ENCODE peak calls at places on chromosomes 7 and 10, in five cellular contexts. K, P, Y, I and R are unnamed samples.
A peak's percentile ranks its signal among the peaks of the same experiment; 100 is the strongest.

GRCh38 chr10:58856508-58857240 is 319.8 kb upstream of the PHYHIPL start:
- DNase-seq in I (peak; percentile 97), P (no peak), K (peak; percentile 91), Y (peak; percentile 60), R (no peak)

GRCh38 chr7:140031364-140031763 is 31.4 kb downstream of the PARP12 start:
- DNase-seq in I (no peak), K (no peak), P (no peak), Y (no peak), R (no peak)

GRCh38 chr7:7984424-7984823 is 15.8 kb downstream of the GLCCI1 start:
- DNase-seq in P (no peak), Y (no peak), K (no peak), I (no peak), R (no peak)

GRCh38 chr7:117902314-117902889 is 29.2 kb upstream of the CTTNBP2 start:
- DNase-seq in I (no peak), K (no peak), P (no peak), Y (no peak), R (no peak)

GRCh38 chr10:18689498-18689897 is 30.3 kb downstream of the ARL5B start:
- DNase-seq in Y (no peak), P (peak; percentile 4), I (no peak), K (no peak), R (no peak)

GRCh38 chr7:1445341-1445740 is 13.9 kb downstream of the MICALL2 start:
- DNase-seq in Y (no peak), P (no peak), I (no peak), K (no peak), R (no peak)

GRCh38 chr7:4181446-4181845 is 500.6 kb upstream of the FOXK1 start:
- DNase-seq in P (no peak), K (no peak), I (no peak), Y (peak; percentile 22), R (no peak)

GRCh38 chr10:89426230-89426868 is 12.0 kb downstream of the IFIT5 start:
- DNase-seq in Y (no peak), I (peak; percentile 51), K (peak; percentile 50), P (peak; percentile 48), R (no peak)

GRCh38 chr10:123165445-123166072 is 11.4 kb downstream of the BUB3 start:
- DNase-seq in P (no peak), K (no peak), Y (no peak), I (no peak), R (no peak)

GRCh38 chr10:119131512-119132240 is 27.8 kb downstream of the DENND10 start:
- DNase-seq in K (no peak), P (no peak), Y (no peak), I (no peak), R (no peak)

GRCh38 chr7:51040777-51041176 is 258.1 kb upstream of the GRB10 start:
- DNase-seq in Y (no peak), I (peak; percentile 36), K (no peak), P (no peak), R (no peak)

GRCh38 chr7:18715988-18716387 is 220.4 kb downstream of the HDAC9 start:
- DNase-seq in K (no peak), Y (no peak), P (no peak), I (no peak), R (no peak)

GRCh38 chr7:37369904-37370303 is 78.8 kb downstream of the ELMO1 start:
- DNase-seq in K (no peak), I (no peak), Y (no peak), P (no peak), R (no peak)

GRCh38 chr10:119657725-119658124 is 6.5 kb downstream of the BAG3 start:
- DNase-seq in P (no peak), I (no peak), Y (peak; percentile 67), K (no peak), R (no peak)

GRCh38 chr10:73501651-73502050 is 5.8 kb upstream of the PPP3CB start:
- DNase-seq in P (no peak), K (no peak), Y (no peak), I (no peak), R (no peak)

GRCh38 chr7:1357601-1358271 is 101.5 kb downstream of the MICALL2 start:
- DNase-seq in P (no peak), K (no peak), I (no peak), Y (no peak), R (peak; percentile 64)

GRCh38 chr10:114507449-114507848 is 103.1 kb upstream of the AFAP1L2 start:
- DNase-seq in Y (no peak), K (no peak), I (no peak), P (no peak), R (peak; percentile 95)

GRCh38 chr10:80461208-80462183 is 7.4 kb downstream of the TSPAN14 start:
- DNase-seq in Y (no peak), P (no peak), K (no peak), I (no peak), R (no peak)

GRCh38 chr7:7911756-7912155 is 56.8 kb upstream of the GLCCI1 start:
- DNase-seq in I (no peak), K (no peak), P (no peak), Y (no peak), R (no peak)

DNA sequence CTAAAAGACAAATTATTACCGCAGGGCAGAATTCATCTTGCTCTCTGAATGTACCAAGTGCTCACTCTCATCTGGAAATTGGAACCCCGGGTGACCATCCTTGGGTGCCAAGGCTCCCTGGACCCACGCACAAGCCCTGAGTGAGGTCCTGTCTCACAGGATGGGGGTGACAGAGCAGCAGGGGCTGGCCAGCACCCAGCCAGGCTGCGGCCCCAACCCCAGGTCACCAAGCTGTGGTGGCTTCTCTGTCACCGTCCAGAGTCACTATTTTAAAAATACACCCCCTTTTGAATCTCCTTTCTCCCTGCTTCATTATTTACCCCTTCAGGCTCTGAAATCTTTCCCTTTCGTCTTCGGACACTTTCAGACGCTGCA is 148.6 kb downstream of the PRKAG2 start:
- DNase-seq in P (no peak), I (no peak), Y (no peak), K (no peak), R (peak; percentile 37)
- H3K27ac ChIP-seq in P (peak overlapping the region; percentile 57), I (no peak overlapping the region), Y (no peak overlapping the region), K (no peak overlapping the region), R (no peak overlapping the region)

DNA sequence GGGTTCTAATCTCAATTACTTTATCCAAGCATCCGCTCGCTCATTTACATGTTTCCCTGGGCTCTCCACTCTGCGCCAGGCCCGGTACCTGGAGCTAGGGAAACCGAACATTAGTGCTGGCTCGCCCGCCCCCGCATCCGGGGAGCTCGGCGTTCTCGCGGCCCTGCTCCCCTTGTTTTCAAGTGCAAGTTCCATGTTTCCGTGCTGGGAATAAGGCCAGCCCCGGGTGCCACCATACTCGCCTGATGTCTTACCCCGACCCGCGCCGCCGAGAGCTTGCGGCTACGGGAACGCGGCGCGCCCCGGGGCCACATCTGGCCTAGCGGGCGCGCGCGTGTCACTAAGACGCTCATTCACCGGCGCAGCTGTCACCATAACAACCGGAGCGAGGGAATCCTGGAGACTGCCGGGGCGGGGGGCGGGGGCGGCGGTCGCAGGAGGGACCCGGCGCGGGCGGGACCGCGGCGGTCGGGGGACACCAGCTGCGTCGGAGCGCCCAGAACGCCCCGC is at the start of gene NEURL1:
- DNase-seq in Y (peak; percentile 55), I (no peak), K (no peak), P (peak; percentile 66), R (peak; percentile 78)
- H3K4me3 ChIP-seq in Y (peak within 1 kb of the TSS; percentile 72), I (peak within 1 kb of the TSS; percentile 32), K (peak within 1 kb of the TSS; percentile 44), P (peak within 1 kb of the TSS; percentile 90), R (no peak within 1 kb of the TSS)

DNA sequence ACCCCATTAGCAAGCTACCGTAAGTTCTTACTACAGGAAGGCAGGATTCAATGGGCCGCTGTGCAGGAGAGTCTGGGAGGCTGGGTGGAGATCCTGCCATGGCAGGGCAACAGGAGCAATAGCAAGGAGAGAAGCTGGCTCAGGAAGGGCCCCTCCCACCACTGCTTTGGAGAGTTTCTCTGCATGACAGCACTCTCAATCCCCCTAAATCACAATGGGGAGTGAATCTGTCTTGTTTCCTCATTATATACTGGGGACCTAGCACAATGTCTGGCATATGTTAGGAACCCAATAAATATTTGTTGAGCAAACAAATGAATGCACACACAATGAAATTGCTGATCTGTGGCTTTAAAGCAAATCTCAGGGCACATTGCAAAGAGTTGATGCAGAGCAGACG is 83.2 kb upstream of the SFMBT2 start:
- DNase-seq in I (no peak), P (no peak), Y (no peak), K (no peak), R (no peak)
- H3K27ac ChIP-seq in I (no peak overlapping the region), P (no peak overlapping the region), Y (no peak overlapping the region), K (no peak overlapping the region), R (no peak overlapping the region)

GRCh38 chr10:127989481-127989964 is 82.6 kb downstream of the PTPRE start:
- DNase-seq in K (no peak), P (no peak), Y (no peak), I (no peak), R (no peak)
- H3K4me3 ChIP-seq in K (no peak overlapping the region), P (no peak overlapping the region), Y (no peak overlapping the region), I (no peak overlapping the region), R (no peak overlapping the region)